ENCODE peak calls at places on chromosomes 2 and 18, in eight cellular contexts. P is NCI-H1092 treated with DMSO at 0.1 percent for 48 hours; M is left lobe of liver; G is activated CD8-positive, alpha-beta memory T cell treated with anti-CD3 and anti-CD28 coated beads, Interleukin-2, amount 50 U/mL, for 48 hours; Z is ureter; F is stimulated activated CD4-positive, alpha-beta T cell treated with anti-CD3 and anti-CD28 coated beads, TNF-alpha, amount 100 ng/mL, for 4 hours; T is activated CD4-positive, CD25-positive, alpha-beta regulatory T cell treated with anti-CD3 and anti-CD28 coated beads, Interleukin-2, amount 50 U/mL, for 72 hours; E is T1000. O is an unnamed sample.

GRCh38 chr2:207337234-207338219 is 171.8 kb upstream of the KLF7 start:
- DNase-seq in G (no peak), M (no peak), E (no peak), P (no peak), T (no peak), F (no peak), Z (no peak), O (no peak)

GRCh38 chr2:33073018-33073417 is 126.3 kb downstream of the LTBP1 start:
- DNase-seq in F (no peak), E (no peak), P (no peak), G (no peak), T (no peak), M (no peak), Z (no peak), O (no peak)

GRCh38 chr2:177625744-177626655 is 233.4 kb downstream of the AGPS start:
- DNase-seq in P (no peak), E (no peak), F (no peak), Z (no peak), T (no peak), M (no peak), G (no peak), O (no peak)

GRCh38 chr18:23721711-23722479 is 32.6 kb downstream of the LAMA3 start:
- DNase-seq in G (no peak), M (no peak), F (no peak), E (no peak), P (no peak), T (no peak), Z (no peak), O (no peak)

GRCh38 chr2:148720501-148720998 is 76.0 kb downstream of the EPC2 start:
- DNase-seq in P (peak), T (no peak), F (no peak), Z (peak), E (no peak), M (no peak), G (no peak), O (no peak)

GRCh38 chr18:8261651-8262091 is 347.6 kb upstream of the RAB12 start:
- DNase-seq in T (no peak), F (no peak), P (no peak), E (no peak), Z (no peak), G (no peak), M (no peak), O (no peak)

GRCh38 chr2:191789791-191790190 is 57.1 kb downstream of the CAVIN2 start:
- DNase-seq in P (no peak), F (no peak), G (no peak), E (no peak), T (no peak), Z (no peak), M (no peak), O (no peak)

GRCh38 chr2:170817999-170818293 is 1.3 kb downstream of the GAD1 start:
- DNase-seq in T (no peak), F (no peak), P (peak), M (no peak), G (no peak), Z (no peak), E (no peak), O (peak)

GRCh38 chr2:230170532-230170931 is 49.3 kb downstream of the SP110 start:
- DNase-seq in M (peak), F (no peak), P (peak), G (no peak), T (no peak), E (no peak), Z (no peak), O (no peak)

GRCh38 chr18:62877448-62878221 is 162.3 kb downstream of the PHLPP1 start:
- DNase-seq in Z (no peak), T (no peak), F (no peak), E (no peak), P (peak), G (no peak), M (no peak), O (no peak)

GRCh38 chr2:43519711-43520221 is 76.1 kb downstream of the THADA start:
- DNase-seq in F (no peak), P (no peak), T (no peak), G (no peak), E (peak), Z (no peak), M (no peak), O (no peak)